ENCODE peak calls at places on chromosomes 11 and 22, in five cellular contexts. One of them, this sample, is unnamed.
A peak's percentile ranks its signal among the peaks of the same experiment; 100 is the strongest.

GRCh38 chr11:34948721-34949120 is 32.3 kb downstream of the PDHX start:
- DNase-seq in CD8-positive, alpha-beta T cell: no peak
- DNase-seq in hepatocyte: no peak
- DNase-seq in iPS DF 6.9: no peak
- DNase-seq in PC-9: no peak
- DNase-seq in this sample: no peak

GRCh38 chr11:63841554-63841953 is 2.6 kb downstream of the MARK2 start:
- DNase-seq in CD8-positive, alpha-beta T cell: no peak
- DNase-seq in iPS DF 6.9: no peak
- DNase-seq in PC-9: peak; percentile 84
- DNase-seq in hepatocyte: peak; percentile 48
- DNase-seq in this sample: no peak

GRCh38 chr11:48006301-48006992 is 26.1 kb downstream of the PTPRJ start:
- DNase-seq in CD8-positive, alpha-beta T cell: peak; percentile 33
- DNase-seq in hepatocyte: no peak
- DNase-seq in iPS DF 6.9: no peak
- DNase-seq in PC-9: peak; percentile 69
- DNase-seq in this sample: no peak

GRCh38 chr22:39349967-39350802 is at the start of gene SYNGR1:
- DNase-seq in PC-9: no peak
- DNase-seq in CD8-positive, alpha-beta T cell: no peak
- DNase-seq in iPS DF 6.9: no peak
- DNase-seq in hepatocyte: peak; percentile 46
- DNase-seq in this sample: no peak

GRCh38 chr11:87740968-87741367 is 434.3 kb downstream of the RAB38 start:
- DNase-seq in PC-9: no peak
- DNase-seq in hepatocyte: no peak
- DNase-seq in iPS DF 6.9: no peak
- DNase-seq in CD8-positive, alpha-beta T cell: no peak
- DNase-seq in this sample: no peak

GRCh38 chr22:46587067-46587471 is 33.1 kb upstream of the GRAMD4 start:
- DNase-seq in CD8-positive, alpha-beta T cell: no peak
- DNase-seq in iPS DF 6.9: no peak
- DNase-seq in hepatocyte: no peak
- DNase-seq in PC-9: no peak
- DNase-seq in this sample: no peak

GRCh38 chr11:91396243-91397133 is 828.1 kb upstream of the FAT3 start:
- DNase-seq in hepatocyte: peak; percentile 54
- DNase-seq in iPS DF 6.9: no peak
- DNase-seq in PC-9: peak; percentile 93
- DNase-seq in CD8-positive, alpha-beta T cell: no peak
- DNase-seq in this sample: no peak

GRCh38 chr11:46357483-46357936 is 10.2 kb downstream of the DGKZ start:
- DNase-seq in hepatocyte: no peak
- DNase-seq in iPS DF 6.9: no peak
- DNase-seq in PC-9: no peak
- DNase-seq in CD8-positive, alpha-beta T cell: no peak
- DNase-seq in this sample: no peak

GRCh38 chr11:105007463-105007862 is 15.5 kb downstream of the CASP5 start:
- DNase-seq in hepatocyte: no peak
- DNase-seq in CD8-positive, alpha-beta T cell: no peak
- DNase-seq in iPS DF 6.9: no peak
- DNase-seq in PC-9: no peak
- DNase-seq in this sample: no peak

GRCh38 chr11:131924446-131925240 is 554.2 kb downstream of the NTM start:
- DNase-seq in CD8-positive, alpha-beta T cell: no peak
- DNase-seq in iPS DF 6.9: no peak
- DNase-seq in hepatocyte: no peak
- DNase-seq in PC-9: no peak
- DNase-seq in this sample: no peak

GRCh38 chr11:93606314-93606713 is 55.2 kb upstream of the CEP295 start:
- DNase-seq in CD8-positive, alpha-beta T cell: no peak
- DNase-seq in PC-9: no peak
- DNase-seq in hepatocyte: no peak
- DNase-seq in iPS DF 6.9: no peak
- DNase-seq in this sample: no peak

GRCh38 chr11:61543606-61544306 is 35.2 kb downstream of the LRRC10B start:
- DNase-seq in hepatocyte: no peak
- DNase-seq in PC-9: peak; percentile 80
- DNase-seq in iPS DF 6.9: no peak
- DNase-seq in CD8-positive, alpha-beta T cell: no peak
- DNase-seq in this sample: no peak

GRCh38 chr11:93020248-93021088 is 51.0 kb downstream of the MTNR1B start:
- DNase-seq in PC-9: no peak
- DNase-seq in iPS DF 6.9: no peak
- DNase-seq in CD8-positive, alpha-beta T cell: no peak
- DNase-seq in hepatocyte: no peak
- DNase-seq in this sample: no peak

GRCh38 chr11:99020324-99021225 is at the start of gene CNTN5:
- DNase-seq in iPS DF 6.9: peak; percentile 29
- DNase-seq in PC-9: no peak
- DNase-seq in CD8-positive, alpha-beta T cell: no peak
- DNase-seq in hepatocyte: peak; percentile 79
- DNase-seq in this sample: no peak

GRCh38 chr11:100861221-100861620 is 174.1 kb downstream of the ARHGAP42 start:
- DNase-seq in hepatocyte: peak; percentile 18
- DNase-seq in CD8-positive, alpha-beta T cell: no peak
- DNase-seq in PC-9: peak; percentile 97
- DNase-seq in iPS DF 6.9: no peak
- DNase-seq in this sample: no peak

GRCh38 chr11:92269021-92269420 is 44.4 kb downstream of the FAT3 start:
- DNase-seq in hepatocyte: peak; percentile 31
- DNase-seq in PC-9: peak; percentile 100
- DNase-seq in CD8-positive, alpha-beta T cell: no peak
- DNase-seq in iPS DF 6.9: no peak
- DNase-seq in this sample: no peak

GRCh38 chr11:122327528-122327927 is 211.5 kb upstream of the BLID start:
- DNase-seq in iPS DF 6.9: no peak
- DNase-seq in CD8-positive, alpha-beta T cell: no peak
- DNase-seq in PC-9: no peak
- DNase-seq in hepatocyte: no peak
- DNase-seq in this sample: no peak

GRCh38 chr11:72930011-72930410 is 115.8 kb downstream of the ATG16L2 start:
- DNase-seq in hepatocyte: no peak
- DNase-seq in iPS DF 6.9: no peak
- DNase-seq in PC-9: no peak
- DNase-seq in CD8-positive, alpha-beta T cell: no peak
- DNase-seq in this sample: no peak

GRCh38 chr11:44694443-44694842 is 32.3 kb upstream of the TSPAN18 start:
- DNase-seq in iPS DF 6.9: no peak
- DNase-seq in PC-9: no peak
- DNase-seq in hepatocyte: no peak
- DNase-seq in CD8-positive, alpha-beta T cell: no peak
- DNase-seq in this sample: no peak

GRCh38 chr22:21641417-21641794 is 696 bp upstream of the SDF2L1 start:
- DNase-seq in CD8-positive, alpha-beta T cell: no peak
- DNase-seq in PC-9: peak; percentile 51
- DNase-seq in hepatocyte: peak; percentile 72
- DNase-seq in iPS DF 6.9: no peak
- DNase-seq in this sample: no peak

GRCh38 chr22:38700271-38700788 is 413 bp downstream of the JOSD1 start:
- DNase-seq in PC-9: peak; percentile 56
- DNase-seq in CD8-positive, alpha-beta T cell: no peak
- DNase-seq in iPS DF 6.9: no peak
- DNase-seq in hepatocyte: no peak
- DNase-seq in this sample: peak; percentile 12

GRCh38 chr11:119298726-119299125 is 18.2 kb downstream of the MCAM start:
- DNase-seq in hepatocyte: no peak
- DNase-seq in CD8-positive, alpha-beta T cell: no peak
- DNase-seq in PC-9: no peak
- DNase-seq in iPS DF 6.9: no peak
- DNase-seq in this sample: no peak

GRCh38 chr22:46292173-46292572 is 4.5 kb upstream of the GTSE1 start:
- DNase-seq in hepatocyte: no peak
- DNase-seq in iPS DF 6.9: no peak
- DNase-seq in PC-9: no peak
- DNase-seq in CD8-positive, alpha-beta T cell: no peak
- DNase-seq in this sample: no peak

GRCh38 chr22:32817137-32817536 is 15.6 kb downstream of the TIMP3 start:
- DNase-seq in hepatocyte: no peak
- DNase-seq in PC-9: no peak
- DNase-seq in iPS DF 6.9: no peak
- DNase-seq in CD8-positive, alpha-beta T cell: no peak
- DNase-seq in this sample: no peak

GRCh38 chr11:46386674-46387073 is 4.9 kb downstream of the CHRM4 start:
- DNase-seq in CD8-positive, alpha-beta T cell: no peak
- DNase-seq in iPS DF 6.9: no peak
- DNase-seq in hepatocyte: no peak
- DNase-seq in PC-9: peak; percentile 70
- DNase-seq in this sample: no peak

GRCh38 chr22:47188337-47189055 is 426.0 kb downstream of the TBC1D22A start:
- DNase-seq in PC-9: no peak
- DNase-seq in hepatocyte: no peak
- DNase-seq in CD8-positive, alpha-beta T cell: no peak
- DNase-seq in iPS DF 6.9: no peak
- DNase-seq in this sample: no peak

GRCh38 chr11:129930306-129930705 is 34.9 kb upstream of the NFRKB start:
- DNase-seq in iPS DF 6.9: no peak
- DNase-seq in CD8-positive, alpha-beta T cell: no peak
- DNase-seq in PC-9: peak; percentile 89
- DNase-seq in hepatocyte: peak; percentile 41
- DNase-seq in this sample: no peak

GRCh38 chr11:95764267-95764898 is 25.2 kb downstream of the FAM76B start:
- DNase-seq in CD8-positive, alpha-beta T cell: no peak
- DNase-seq in hepatocyte: peak; percentile 74
- DNase-seq in iPS DF 6.9: no peak
- DNase-seq in PC-9: peak; percentile 59
- DNase-seq in this sample: no peak

GRCh38 chr11:26017903-26018750 is 313.8 kb upstream of the ANO3 start:
- DNase-seq in PC-9: no peak
- DNase-seq in hepatocyte: no peak
- DNase-seq in CD8-positive, alpha-beta T cell: no peak
- DNase-seq in iPS DF 6.9: no peak
- DNase-seq in this sample: no peak

GRCh38 chr11:26017322-26017860 is 314.5 kb upstream of the ANO3 start:
- DNase-seq in iPS DF 6.9: no peak
- DNase-seq in CD8-positive, alpha-beta T cell: no peak
- DNase-seq in hepatocyte: no peak
- DNase-seq in PC-9: no peak
- DNase-seq in this sample: no peak

GRCh38 chr11:26025680-26026079 is 306.2 kb upstream of the ANO3 start:
- DNase-seq in iPS DF 6.9: no peak
- DNase-seq in PC-9: no peak
- DNase-seq in CD8-positive, alpha-beta T cell: no peak
- DNase-seq in hepatocyte: no peak
- DNase-seq in this sample: no peak

GRCh38 chr11:26021026-26021425 is 310.9 kb upstream of the ANO3 start:
- DNase-seq in PC-9: no peak
- DNase-seq in iPS DF 6.9: no peak
- DNase-seq in CD8-positive, alpha-beta T cell: no peak
- DNase-seq in hepatocyte: no peak
- DNase-seq in this sample: no peak
- H3K27ac ChIP-seq in PC-9: no peak overlapping the region
- H3K27ac ChIP-seq in iPS DF 6.9: no peak overlapping the region
- H3K27ac ChIP-seq in CD8-positive, alpha-beta T cell: no peak overlapping the region
- H3K27ac ChIP-seq in hepatocyte: no peak overlapping the region
- H3K27ac ChIP-seq in this sample: no peak overlapping the region

DNA sequence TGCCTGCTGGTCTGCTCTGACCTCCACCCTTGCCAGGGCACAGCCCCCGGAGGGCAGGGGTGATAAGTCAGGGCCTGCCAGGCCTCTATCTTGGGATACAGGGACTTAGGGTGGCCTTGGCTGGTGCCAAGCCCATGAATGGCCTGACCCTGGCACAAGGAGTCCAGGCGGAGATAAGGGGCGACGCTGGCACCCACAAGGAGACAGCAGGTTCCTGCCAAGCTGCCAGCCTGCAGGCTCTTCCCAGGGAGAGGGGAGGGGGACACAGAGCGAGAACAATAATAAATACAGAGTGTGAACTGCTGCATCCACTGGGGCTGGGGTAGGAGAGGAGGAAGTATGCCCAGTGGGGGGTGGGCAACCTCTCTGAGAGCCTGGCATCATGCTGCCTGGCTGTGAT is 978 bp downstream of the CSDC2 start:
- DNase-seq in PC-9: no peak
- DNase-seq in iPS DF 6.9: no peak
- DNase-seq in CD8-positive, alpha-beta T cell: no peak
- DNase-seq in hepatocyte: no peak
- DNase-seq in this sample: no peak
- H3K4me3 ChIP-seq in PC-9: no peak overlapping the region
- H3K4me3 ChIP-seq in iPS DF 6.9: no peak overlapping the region
- H3K4me3 ChIP-seq in CD8-positive, alpha-beta T cell: no peak overlapping the region
- H3K4me3 ChIP-seq in hepatocyte: no peak overlapping the region
- H3K4me3 ChIP-seq in this sample: no peak overlapping the region

DNA sequence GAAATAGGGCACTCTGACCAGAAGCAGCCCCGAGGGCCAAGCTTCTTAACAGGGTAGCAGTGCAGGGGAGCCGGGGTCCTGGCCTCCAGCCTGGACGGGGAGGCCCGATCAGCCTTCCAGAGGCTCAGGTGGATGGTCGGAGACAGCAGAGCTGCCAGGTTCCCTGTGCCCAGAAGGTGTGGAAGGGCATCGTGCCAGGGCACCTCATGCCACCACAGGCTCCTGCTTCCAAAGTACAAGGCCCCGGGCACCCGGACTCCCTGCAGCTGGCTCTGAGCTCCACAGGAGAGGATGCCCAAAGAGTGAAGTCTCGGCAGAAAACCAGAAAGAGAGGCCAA is 14.3 kb downstream of the EHD1 start:
- DNase-seq in iPS DF 6.9: no peak
- DNase-seq in PC-9: no peak
- DNase-seq in CD8-positive, alpha-beta T cell: no peak
- DNase-seq in hepatocyte: no peak
- DNase-seq in this sample: no peak
- H3K27ac ChIP-seq in iPS DF 6.9: no peak overlapping the region
- H3K27ac ChIP-seq in PC-9: no peak overlapping the region
- H3K27ac ChIP-seq in CD8-positive, alpha-beta T cell: peak overlapping the region; percentile 57
- H3K27ac ChIP-seq in hepatocyte: peak overlapping the region; percentile 92
- H3K27ac ChIP-seq in this sample: peak overlapping the region; percentile 83

GRCh38 chr22:49589301-49589700 is 238.4 kb downstream of the BRD1 start:
- DNase-seq in CD8-positive, alpha-beta T cell: no peak
- DNase-seq in iPS DF 6.9: no peak
- DNase-seq in hepatocyte: no peak
- DNase-seq in PC-9: no peak
- DNase-seq in this sample: no peak
- H3K4me3 ChIP-seq in CD8-positive, alpha-beta T cell: no peak overlapping the region
- H3K4me3 ChIP-seq in iPS DF 6.9: no peak overlapping the region
- H3K4me3 ChIP-seq in hepatocyte: no peak overlapping the region
- H3K4me3 ChIP-seq in PC-9: no peak overlapping the region
- H3K4me3 ChIP-seq in this sample: no peak overlapping the region

DNA sequence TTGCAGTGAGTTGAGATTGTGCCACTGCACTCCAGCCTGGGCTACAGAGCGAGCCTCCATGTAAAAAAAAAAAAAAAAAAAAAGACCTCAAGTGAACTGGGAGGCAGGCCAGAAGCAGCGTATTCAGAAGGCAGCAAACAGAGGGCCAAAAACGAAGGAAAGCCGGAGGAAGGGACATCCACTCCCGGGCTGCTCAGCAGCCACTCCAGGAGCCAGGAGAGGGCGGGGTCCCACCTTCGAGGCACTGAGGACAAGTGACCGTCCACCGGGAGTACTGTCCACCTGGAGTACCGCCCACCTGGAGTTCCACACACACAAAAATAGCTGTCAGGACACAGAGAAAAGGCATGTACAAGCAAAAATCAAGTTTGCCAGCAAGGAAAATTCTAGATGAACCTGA is 5.5 kb downstream of the TOLLIP start:
- DNase-seq in CD8-positive, alpha-beta T cell: peak; percentile 6
- DNase-seq in hepatocyte: peak; percentile 18
- DNase-seq in PC-9: no peak
- DNase-seq in iPS DF 6.9: no peak
- DNase-seq in this sample: no peak
- H3K27ac ChIP-seq in CD8-positive, alpha-beta T cell: no peak overlapping the region
- H3K27ac ChIP-seq in hepatocyte: peak overlapping the region; percentile 94
- H3K27ac ChIP-seq in PC-9: no peak overlapping the region
- H3K27ac ChIP-seq in iPS DF 6.9: no peak overlapping the region
- H3K27ac ChIP-seq in this sample: no peak overlapping the region